ENCODE peak calls at places on chromosomes 5 and 9, in four cellular contexts. D, B, U and W are unnamed samples.

GRCh38 chr5:55750499-55750898 is 12.6 kb downstream of the DDX4 start:
- DNase-seq in D (no peak), B (no peak), U (no peak), W (no peak)

GRCh38 chr9:13480688-13481087 is 201.2 kb upstream of the MPDZ start:
- DNase-seq in D (no peak), B (no peak), U (no peak), W (no peak)

GRCh38 chr9:113943112-113944009 is 67.3 kb downstream of the ZNF618 start:
- DNase-seq in D (no peak), B (no peak), U (no peak), W (no peak)

GRCh38 chr5:61333351-61334223 is 1.5 kb downstream of the ZSWIM6 start:
- DNase-seq in D (no peak), B (peak; percentile 52), U (no peak), W (no peak)

GRCh38 chr9:69122391-69123141 is 51.5 kb upstream of the TJP2 start:
- DNase-seq in D (no peak), B (peak; percentile 47), U (no peak), W (no peak)

GRCh38 chr5:68644971-68645370 is 429.4 kb downstream of the PIK3R1 start:
- DNase-seq in D (no peak), B (no peak), U (no peak), W (no peak)

GRCh38 chr9:114995681-114996221 is 65.4 kb upstream of the TNFSF8 start:
- DNase-seq in D (no peak), B (no peak), U (no peak), W (no peak)

GRCh38 chr9:133742849-133743444 is 4.8 kb upstream of the SARDH start:
- DNase-seq in D (peak; percentile 71), B (peak; percentile 88), U (peak; percentile 39), W (peak; percentile 86)

GRCh38 chr5:943201-943873 is 50.7 kb downstream of the TRIP13 start:
- DNase-seq in D (no peak), B (no peak), U (no peak), W (no peak)

GRCh38 chr9:112866662-112867274 is 23.9 kb downstream of the SLC46A2 start:
- DNase-seq in D (no peak), B (no peak), U (no peak), W (no peak)

GRCh38 chr5:120923026-120923425 is 458.9 kb downstream of the PRR16 start:
- DNase-seq in D (no peak), B (no peak), U (no peak), W (no peak)

GRCh38 chr5:109062669-109063068 is 315.0 kb downstream of the FER start:
- DNase-seq in D (no peak), B (no peak), U (no peak), W (no peak)

GRCh38 chr5:73591102-73591695 is 25.7 kb downstream of the UTP15 start:
- DNase-seq in D (peak; percentile 12), B (peak; percentile 29), U (no peak), W (peak; percentile 62)

GRCh38 chr9:6946583-6946982 is 188.8 kb downstream of the KDM4C start:
- DNase-seq in D (no peak), B (no peak), U (no peak), W (no peak)

GRCh38 chr5:136021016-136021405 is 7.8 kb upstream of the TGFBI start:
- DNase-seq in D (no peak), B (no peak), U (no peak), W (no peak)

GRCh38 chr9:134381671-134382505 is 55.6 kb downstream of the RXRA start:
- DNase-seq in D (no peak), B (no peak), U (peak; percentile 18), W (no peak)

GRCh38 chr5:88691945-88692868 is 190.8 kb downstream of the MEF2C start:
- DNase-seq in D (no peak), B (no peak), U (no peak), W (no peak)